ENCODE peak calls at places on chromosomes 5 and 9, in six cellular contexts. P is GM23338, X is body of pancreas, W is Calu3, A is GM03348, H is NCI-H2081. Q is an unnamed sample.

GRCh38 chr9:650362-650761 is 191.1 kb upstream of the DMRT1 start:
- DNase-seq in A (peak; percentile 31), W (no peak), H (no peak), P (peak; percentile 80), X (no peak), Q (no peak)

GRCh38 chr9:114096041-114096511 is 3.0 kb downstream of the KIF12 start:
- DNase-seq in A (no peak), P (peak; percentile 65), X (no peak), H (no peak), W (peak; percentile 22), Q (no peak)

GRCh38 chr9:96874947-96875459 is 20.7 kb upstream of the ZNF782 start:
- DNase-seq in A (no peak), W (peak; percentile 59), H (peak; percentile 50), P (no peak), X (peak; percentile 95), Q (peak; percentile 46)

GRCh38 chr9:134500931-134501265 is 140.7 kb upstream of the COL5A1 start:
- DNase-seq in H (no peak), P (no peak), W (no peak), X (no peak), A (no peak), Q (no peak)

GRCh38 chr5:139273572-139274264 is 19.8 kb upstream of the MATR3 start:
- DNase-seq in A (peak; percentile 99), P (peak; percentile 93), W (peak; percentile 96), H (peak; percentile 75), X (peak; percentile 91), Q (peak; percentile 42)

GRCh38 chr9:130137870-130138653 is 34.1 kb upstream of the NCS1 start:
- DNase-seq in W (no peak), X (peak; percentile 34), P (peak; percentile 77), H (no peak), A (peak; percentile 91), Q (no peak)

GRCh38 chr9:125746017-125746773 is 978 bp upstream of the PBX3 start:
- DNase-seq in W (peak; percentile 93), H (peak; percentile 96), X (peak; percentile 95), A (peak; percentile 97), P (peak; percentile 100), Q (peak; percentile 95)

GRCh38 chr9:89534888-89535287 is 37.0 kb upstream of the SEMA4D start:
- DNase-seq in H (no peak), P (no peak), A (no peak), W (no peak), X (no peak), Q (no peak)

GRCh38 chr5:176810687-176811501 is 535 bp downstream of the UNC5A start:
- DNase-seq in P (peak; percentile 62), W (peak; percentile 37), H (peak; percentile 65), A (peak; percentile 63), X (no peak), Q (no peak)

GRCh38 chr9:71243951-71244350 is 122.5 kb upstream of the TRPM3 start:
- DNase-seq in H (no peak), X (no peak), A (no peak), P (peak; percentile 57), W (no peak), Q (no peak)

GRCh38 chr9:83937861-83938455 is 16.7 kb upstream of the KIF27 start:
- DNase-seq in X (peak; percentile 25), W (peak; percentile 28), P (peak; percentile 94), A (peak; percentile 59), H (peak; percentile 54), Q (peak; percentile 60)

GRCh38 chr9:99878651-99879050 is 27.8 kb upstream of the STX17 start:
- DNase-seq in H (no peak), A (peak; percentile 36), W (no peak), P (no peak), X (no peak), Q (no peak)

GRCh38 chr5:83157120-83157519 is 79.8 kb downstream of the XRCC4 start:
- DNase-seq in P (no peak), A (no peak), X (no peak), W (no peak), H (no peak), Q (no peak)

GRCh38 chr9:114745108-114745848 is 60.6 kb downstream of the TNFSF15 start:
- DNase-seq in H (peak; percentile 91), A (peak; percentile 39), W (no peak), X (no peak), P (no peak), Q (peak; percentile 77)

Q was measured in NCI-H748 treated with DMSO at 0.1 percent for 48 hours.